ENCODE peak calls at places on chromosomes 5 and 9, in eight cellular contexts. L is mammary epithelial cell; P is AG04450; D is fibroblast of lung; R is aorta; I is effector memory CD4-positive, alpha-beta T cell; J is PC-9; C is CD8-positive, alpha-beta memory T cell. H is an unnamed sample.

GRCh38 chr9:107895524-107896001 is 406.0 kb upstream of the KLF4 start:
- DNase-seq in I (no peak), P (peak; percentile 26), R (no peak), L (peak; percentile 40), D (no peak), C (no peak), J (no peak), H (no peak)

GRCh38 chr9:128724744-128725211 is 851 bp upstream of the ZDHHC12 start:
- DNase-seq in P (peak; percentile 26), C (peak; percentile 42), I (peak; percentile 34), D (peak; percentile 78), R (peak; percentile 84), L (peak; percentile 71), J (peak; percentile 66), H (peak; percentile 82)

GRCh38 chr5:137822158-137822764 is 45.4 kb upstream of the MYOT start:
- DNase-seq in P (peak; percentile 3), C (no peak), J (no peak), I (no peak), D (peak; percentile 36), R (no peak), L (peak; percentile 28), H (peak; percentile 29)

GRCh38 chr9:108622467-108622866 is 233.3 kb downstream of the ACTL7B start:
- DNase-seq in C (no peak), P (no peak), L (peak; percentile 60), R (no peak), D (peak; percentile 89), I (no peak), J (no peak), H (no peak)

GRCh38 chr5:151523335-151523734 is 67.8 kb downstream of the FAT2 start:
- DNase-seq in J (no peak), I (peak; percentile 2), D (peak; percentile 12), L (peak; percentile 59), P (no peak), C (no peak), R (no peak), H (no peak)

GRCh38 chr9:108634164-108634563 is 221.6 kb downstream of the ACTL7B start:
- DNase-seq in D (peak; percentile 16), C (no peak), P (no peak), R (no peak), I (no peak), L (peak; percentile 74), J (peak; percentile 48), H (no peak)

GRCh38 chr5:148205044-148205813 is 2.4 kb downstream of the SPINK6 start:
- DNase-seq in R (no peak), J (no peak), P (no peak), I (no peak), D (no peak), L (no peak), C (no peak), H (no peak)

GRCh38 chr9:88722753-88723152 is 187.8 kb downstream of the NXNL2 start:
- DNase-seq in R (no peak), I (no peak), P (no peak), J (no peak), L (peak; percentile 37), D (no peak), C (no peak), H (no peak)

GRCh38 chr9:132948482-132949050 is 4.2 kb upstream of the TSC1 start:
- DNase-seq in R (no peak), L (no peak), P (no peak), D (no peak), I (no peak), C (no peak), J (no peak), H (no peak)

GRCh38 chr9:76868897-76869296 is 37.0 kb downstream of the PRUNE2 start:
- DNase-seq in L (peak; percentile 43), D (peak; percentile 62), I (no peak), R (no peak), J (no peak), P (no peak), C (no peak), H (no peak)

GRCh38 chr9:130616451-130616850 is 37.1 kb downstream of the FUBP3 start:
- DNase-seq in D (no peak), J (no peak), R (no peak), C (no peak), L (no peak), I (no peak), P (no peak), H (no peak)

GRCh38 chr9:109520475-109521132 is 22.5 kb upstream of the PTPN3 start:
- DNase-seq in R (peak; percentile 75), D (peak; percentile 56), J (peak; percentile 91), I (no peak), C (no peak), L (peak; percentile 81), P (peak; percentile 29), H (no peak)

DNA sequence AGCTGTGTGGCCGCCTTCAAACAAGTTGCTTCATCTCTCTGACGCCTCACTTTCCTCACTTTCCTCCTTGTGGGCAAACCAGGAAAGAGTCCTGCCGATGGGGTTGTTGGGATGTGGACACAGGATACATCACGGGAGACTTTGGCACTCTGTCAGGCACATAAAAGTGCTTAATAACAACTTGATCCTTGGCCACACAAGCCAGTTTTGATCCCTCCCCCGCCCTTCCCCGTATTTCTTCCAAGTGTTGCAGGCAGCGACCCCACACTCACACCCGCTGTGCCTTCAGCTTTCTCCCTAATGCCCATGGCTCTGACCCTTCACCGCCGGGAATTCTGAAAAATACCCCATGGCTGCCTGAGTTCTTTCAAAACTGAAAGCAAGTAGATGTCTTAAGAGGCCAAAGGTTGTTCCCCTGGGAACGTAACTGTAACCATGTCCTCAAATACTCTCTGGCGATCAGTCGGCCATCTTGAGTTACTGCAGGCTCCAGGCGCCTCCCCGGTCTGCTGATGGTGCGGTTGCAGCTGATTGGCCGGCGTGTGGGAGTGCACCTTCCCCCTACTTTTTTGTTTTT is 59.8 kb downstream of the ARHGEF37 start:
- DNase-seq in R (no peak), J (no peak), D (no peak), I (no peak), C (no peak), P (no peak), L (no peak), H (peak; percentile 70)
- H3K4me3 ChIP-seq in R (no peak overlapping the region), J (no peak overlapping the region), D (no peak overlapping the region), I (no peak overlapping the region), C (no peak overlapping the region), P (no peak overlapping the region), L (no peak overlapping the region), H (peak overlapping the region; percentile 62)

GRCh38 chr5:172564883-172565282 is 76.2 kb upstream of the NEURL1B start:
- DNase-seq in I (no peak), R (no peak), C (no peak), L (no peak), D (no peak), J (no peak), P (no peak), H (no peak)

GRCh38 chr5:172565931-172566665 is 75.0 kb upstream of the NEURL1B start:
- DNase-seq in I (no peak), C (no peak), P (no peak), R (no peak), J (no peak), L (no peak), D (no peak), H (no peak)

GRCh38 chr5:172567294-172567693 is 73.8 kb upstream of the NEURL1B start:
- DNase-seq in I (no peak), R (peak; percentile 63), P (no peak), L (no peak), C (no peak), J (no peak), D (no peak), H (no peak)

GRCh38 chr5:172564187-172564586 is 76.9 kb upstream of the NEURL1B start:
- DNase-seq in D (no peak), I (no peak), J (peak; percentile 39), R (no peak), C (no peak), L (no peak), P (no peak), H (no peak)

GRCh38 chr5:172565455-172565854 is 75.6 kb upstream of the NEURL1B start:
- DNase-seq in D (no peak), R (no peak), J (no peak), I (no peak), C (no peak), P (no peak), L (no peak), H (no peak)
- H3K27me3 ChIP-seq in D (peaks cover 19% of the 10 kb centered on the region), R (no peaks in the 10 kb centered on the region), J (peaks cover 66% of the 10 kb centered on the region), I (no peaks in the 10 kb centered on the region), C (no peaks in the 10 kb centered on the region), P (peaks cover 70% of the 10 kb centered on the region), L (peaks cover 2% of the 10 kb centered on the region), H (peaks cover 1% of the 10 kb centered on the region)

DNA sequence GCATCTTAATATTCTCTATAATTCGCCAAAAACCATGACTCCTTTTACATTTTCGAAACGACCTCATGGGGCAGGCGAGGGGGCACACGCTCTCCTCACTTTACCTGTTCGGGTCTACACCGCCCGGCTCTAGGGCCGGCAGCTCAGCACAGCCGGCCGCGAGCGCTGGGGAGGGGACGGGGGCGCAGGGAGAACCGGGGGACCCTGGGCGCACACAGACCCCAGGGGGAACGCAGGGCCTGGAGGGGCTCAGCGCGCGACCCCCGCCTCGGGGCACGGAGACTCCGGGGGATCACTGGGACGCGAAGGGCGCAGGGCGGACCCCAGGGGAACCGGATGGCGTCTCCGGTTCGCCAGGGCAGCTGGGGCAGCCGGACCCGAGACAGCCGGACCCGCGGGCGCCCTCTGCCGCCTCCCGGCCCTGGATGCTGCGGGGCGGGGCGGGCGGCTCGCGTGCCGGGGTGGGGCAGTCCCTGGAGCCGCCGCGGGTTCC is at the start of gene AHRR:
- DNase-seq in D (peak; percentile 53), C (no peak), L (peak; percentile 59), I (no peak), R (peak; percentile 87), P (no peak), J (no peak), H (peak; percentile 63)
- H3K4me3 ChIP-seq in D (peak within 1 kb of the TSS; percentile 73), C (no peak within 1 kb of the TSS), L (peak within 1 kb of the TSS; percentile 44), I (peak within 1 kb of the TSS; percentile 49), R (peak within 1 kb of the TSS; percentile 23), P (peak within 1 kb of the TSS; percentile 75), J (no peak within 1 kb of the TSS), H (peak within 1 kb of the TSS; percentile 62)

GRCh38 chr5:73228052-73228451 is 55.1 kb downstream of the TMEM174 start:
- DNase-seq in L (no peak), R (no peak), I (no peak), D (no peak), J (no peak), C (no peak), P (no peak), H (no peak)

GRCh38 chr5:73232266-73233041 is 59.5 kb downstream of the TMEM174 start:
- DNase-seq in P (no peak), R (no peak), L (no peak), J (no peak), I (no peak), C (no peak), D (peak; percentile 74), H (no peak)

GRCh38 chr5:73231245-73231778 is 58.3 kb downstream of the TMEM174 start:
- DNase-seq in P (no peak), C (no peak), D (no peak), R (no peak), I (no peak), L (no peak), J (no peak), H (no peak)

GRCh38 chr5:73230264-73231244 is 57.6 kb downstream of the TMEM174 start:
- DNase-seq in I (no peak), C (no peak), L (no peak), J (no peak), R (no peak), P (no peak), D (no peak), H (no peak)

DNA sequence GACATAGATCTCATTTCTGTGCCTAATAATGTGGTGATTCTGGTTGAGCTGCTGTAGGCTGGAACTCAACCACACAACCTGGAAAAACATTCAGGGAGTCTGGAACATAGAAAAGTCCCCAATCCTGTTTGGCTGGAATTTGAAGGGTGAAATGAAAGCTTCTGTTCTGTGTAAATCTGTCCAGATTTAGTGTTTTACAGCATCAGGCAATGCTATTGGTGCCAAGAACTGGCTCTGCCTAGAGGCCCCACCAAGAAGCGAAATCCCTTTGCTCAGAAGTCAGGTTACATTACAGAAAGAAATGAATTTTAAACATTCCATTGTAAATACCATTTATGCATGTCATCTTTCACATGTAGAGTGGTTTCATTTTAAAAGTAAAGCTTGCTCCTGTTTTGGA is 56.3 kb downstream of the TMEM174 start:
- DNase-seq in P (no peak), C (no peak), J (peak; percentile 77), D (peak; percentile 63), R (no peak), I (no peak), L (peak; percentile 49), H (no peak)
- H3K27me3 ChIP-seq in P (no peaks in the 10 kb centered on the region), C (peaks cover 43% of the 10 kb centered on the region), J (no peaks in the 10 kb centered on the region), D (no peaks in the 10 kb centered on the region), R (peaks cover 1% of the 10 kb centered on the region), I (peaks cover 41% of the 10 kb centered on the region), L (no peaks in the 10 kb centered on the region), H (peaks cover 9% of the 10 kb centered on the region)

H was measured in psoas muscle.